ENCODE peak calls at places on chromosomes 16 and 17, in eight cellular contexts. O, E, W, I, U, B, F and K are unnamed samples.

GRCh38 chr16:89093602-89094251 is at the start of gene ACSF3:
- DNase-seq in O (no peak), W (peak; percentile 49), E (peak; percentile 72), B (peak; percentile 95), F (peak; percentile 45), I (peak; percentile 65), U (peak; percentile 41), K (peak; percentile 5)

GRCh38 chr16:5069048-5069447 is 2.6 kb upstream of the ALG1 start:
- DNase-seq in U (no peak), B (no peak), W (no peak), O (no peak), E (no peak), I (no peak), F (no peak), K (no peak)

GRCh38 chr17:42698736-42699414 is 16.5 kb downstream of the CNTNAP1 start:
- DNase-seq in F (peak; percentile 92), I (no peak), O (no peak), B (peak; percentile 32), W (no peak), E (peak; percentile 90), U (peak; percentile 87), K (peak; percentile 64)

GRCh38 chr17:39632153-39632941 is 4.6 kb upstream of the STARD3 start:
- DNase-seq in I (peak; percentile 93), E (no peak), O (no peak), F (no peak), B (no peak), U (no peak), W (no peak), K (no peak)

GRCh38 chr17:16091773-16092172 is 92.1 kb downstream of the TTC19 start:
- DNase-seq in B (no peak), W (no peak), U (no peak), E (peak; percentile 6), O (no peak), F (no peak), I (no peak), K (no peak)

GRCh38 chr16:4052801-4053662 is 63.2 kb downstream of the ADCY9 start:
- DNase-seq in E (peak; percentile 42), O (no peak), U (peak; percentile 81), B (no peak), F (peak; percentile 48), I (peak; percentile 69), W (no peak), K (peak; percentile 59)

GRCh38 chr17:8447816-8448215 is 12.1 kb downstream of the NDEL1 start:
- DNase-seq in B (no peak), U (no peak), W (no peak), E (no peak), F (no peak), I (no peak), O (no peak), K (no peak)

GRCh38 chr17:50063516-50064252 is 7.8 kb downstream of the ITGA3 start:
- DNase-seq in W (no peak), E (no peak), F (peak; percentile 60), O (no peak), I (no peak), B (no peak), U (peak; percentile 52), K (no peak)

GRCh38 chr16:53034306-53034705 is 18.4 kb downstream of the CHD9NB start:
- DNase-seq in O (no peak), I (no peak), U (peak; percentile 52), F (peak; percentile 30), E (peak; percentile 44), B (no peak), W (no peak), K (no peak)

GRCh38 chr16:60636117-60636516 is 1400.1 kb downstream of the CDH8 start:
- DNase-seq in U (no peak), W (no peak), E (no peak), F (no peak), I (no peak), B (no peak), O (no peak), K (no peak)

DNA sequence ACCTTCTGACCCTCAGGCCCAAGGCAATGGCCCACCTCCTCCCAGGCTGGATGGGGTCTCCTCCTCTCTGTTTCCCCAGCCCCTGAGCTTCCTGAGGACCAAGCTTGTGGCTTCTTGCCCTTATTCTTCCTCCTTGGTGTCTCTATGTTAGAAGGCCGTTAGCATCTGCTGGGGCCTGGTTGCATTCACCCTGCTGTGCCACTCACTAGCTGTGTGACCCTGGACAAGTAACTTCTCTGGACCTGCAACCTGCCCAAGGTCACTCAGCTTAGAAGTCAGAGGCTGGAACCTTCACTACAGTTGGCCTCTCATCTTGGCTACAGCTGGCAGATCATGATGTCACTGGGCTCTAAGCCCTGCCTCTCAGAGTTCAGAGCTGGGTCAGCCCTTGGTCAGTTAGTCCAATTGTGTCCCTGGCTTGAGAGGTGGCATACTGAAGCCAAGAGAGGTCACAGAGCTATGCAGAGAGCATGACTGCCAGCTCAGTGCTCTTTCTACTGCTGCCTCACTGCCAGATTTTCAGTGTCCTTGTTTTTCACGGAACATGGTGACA is 3.0 kb downstream of the MT2A start:
- DNase-seq in I (no peak), B (no peak), O (no peak), U (peak; percentile 67), W (no peak), F (peak; percentile 86), E (peak; percentile 58), K (no peak)
- TF ChIP-seq CTCF in I (no peak), B (no peak), O (no peak), U (no peak), W (no peak), F (no peak), E (no peak), K (no peak)

DNA sequence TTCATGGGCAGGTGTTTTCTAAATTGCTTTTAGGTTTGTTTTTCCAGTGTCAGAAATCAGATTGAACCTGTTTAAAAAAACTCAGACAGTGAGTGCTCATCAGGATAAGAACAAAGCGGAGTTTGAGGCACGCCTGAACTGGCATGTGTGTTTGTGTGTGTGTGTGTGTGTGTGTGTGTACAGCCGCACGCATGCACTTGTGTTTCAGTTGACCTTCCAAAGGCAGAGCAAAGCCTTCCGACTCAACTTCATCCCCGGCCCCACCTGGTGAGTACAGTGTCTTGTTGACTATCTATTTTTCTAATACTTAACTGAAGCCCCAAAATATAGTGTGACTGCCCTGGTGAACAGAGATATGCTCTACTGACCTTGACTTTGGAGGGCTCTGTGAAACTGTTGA is 225.1 kb downstream of the IRX3 start:
- DNase-seq in I (no peak), F (no peak), B (no peak), E (no peak), O (no peak), U (no peak), W (no peak), K (no peak)
- TF ChIP-seq CTCF in I (no peak), F (no peak), B (no peak), E (no peak), O (no peak), U (no peak), W (no peak), K (no peak)

GRCh38 chr16:82621796-82622195 is 5.0 kb upstream of the CDH13 start:
- DNase-seq in O (no peak), U (no peak), I (no peak), B (no peak), F (no peak), E (no peak), W (no peak), K (no peak)
- TF ChIP-seq CTCF in O (no peak), U (peak; percentile 22), I (no peak), B (peak; percentile 31), F (peak; percentile 13), E (peak; percentile 21), W (no peak), K (no peak)

DNA sequence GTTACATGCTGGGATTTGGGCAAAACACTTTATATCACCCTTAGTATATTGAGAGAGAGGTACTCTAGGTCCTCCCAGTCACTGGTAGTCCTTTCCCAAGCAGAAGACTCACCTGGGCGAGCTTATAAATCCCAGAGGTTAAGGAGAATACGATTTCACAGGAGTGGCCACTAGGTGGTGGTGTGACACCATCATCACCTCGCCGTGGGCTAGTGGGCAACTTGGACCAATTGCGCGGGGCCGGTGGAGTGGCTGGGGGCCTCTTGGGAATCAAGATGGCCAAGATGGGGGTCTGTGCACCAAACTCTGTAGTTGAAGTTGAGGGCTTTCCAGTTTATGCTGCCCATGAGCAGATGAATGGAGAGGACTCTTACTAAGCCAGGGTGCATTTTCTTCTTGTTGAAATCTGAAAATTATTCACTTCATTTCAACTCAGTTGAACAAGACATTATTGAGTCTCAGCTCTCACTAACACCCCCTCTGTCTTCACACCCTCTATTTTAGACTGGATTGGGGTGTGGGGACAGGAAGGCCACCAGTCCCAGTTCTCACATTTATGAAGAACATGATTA is 38.2 kb upstream of the PIRT start:
- DNase-seq in W (peak; percentile 50), F (peak; percentile 34), U (peak; percentile 17), E (peak; percentile 47), B (peak; percentile 58), O (peak; percentile 38), I (peak; percentile 56), K (no peak)
- TF ChIP-seq CTCF in W (peak; percentile 65), F (peak; percentile 55), U (peak; percentile 48), E (peak; percentile 45), B (peak; percentile 55), O (no peak), I (peak; percentile 77), K (peak; percentile 53)

GRCh38 chr17:13428611-13429042 is 173.1 kb downstream of the HS3ST3A1 start:
- DNase-seq in F (peak; percentile 79), O (no peak), I (no peak), E (no peak), B (peak; percentile 41), W (no peak), U (no peak), K (peak; percentile 40)
- TF ChIP-seq CTCF in F (no peak), O (no peak), I (no peak), E (no peak), B (no peak), W (no peak), U (no peak), K (no peak)